ENCODE peak calls at places on chromosomes 11 and 22, in four cellular contexts. One of them, this sample, is unnamed.

GRCh38 chr11:46944356-46944755 is 7.8 kb downstream of the CSTPP1 start:
- DNase-seq in IMR-90: no peak
- DNase-seq in CD4-positive, alpha-beta memory T cell: no peak
- DNase-seq in mesendoderm: peak
- DNase-seq in this sample: no peak

GRCh38 chr11:110991621-110992355 is 253.7 kb upstream of the POU2AF2 start:
- DNase-seq in IMR-90: no peak
- DNase-seq in CD4-positive, alpha-beta memory T cell: no peak
- DNase-seq in mesendoderm: peak
- DNase-seq in this sample: no peak

GRCh38 chr11:12249590-12250260 is 127.6 kb upstream of the PARVA start:
- DNase-seq in IMR-90: no peak
- DNase-seq in CD4-positive, alpha-beta memory T cell: no peak
- DNase-seq in mesendoderm: no peak
- DNase-seq in this sample: no peak

GRCh38 chr11:131033151-131033651 is 116.9 kb upstream of the SNX19 start:
- DNase-seq in IMR-90: peak
- DNase-seq in CD4-positive, alpha-beta memory T cell: no peak
- DNase-seq in mesendoderm: peak
- DNase-seq in this sample: no peak

GRCh38 chr11:65113361-65113756 is 1.7 kb downstream of the TM7SF2 start:
- DNase-seq in IMR-90: no peak
- DNase-seq in CD4-positive, alpha-beta memory T cell: no peak
- DNase-seq in mesendoderm: no peak
- DNase-seq in this sample: no peak

GRCh38 chr11:78228467-78228866 is 39.7 kb downstream of the USP35 start:
- DNase-seq in IMR-90: peak
- DNase-seq in CD4-positive, alpha-beta memory T cell: peak
- DNase-seq in mesendoderm: peak
- DNase-seq in this sample: no peak

GRCh38 chr22:25536578-25536977 is 27.9 kb upstream of the GRK3 start:
- DNase-seq in IMR-90: no peak
- DNase-seq in CD4-positive, alpha-beta memory T cell: no peak
- DNase-seq in mesendoderm: no peak
- DNase-seq in this sample: no peak

GRCh38 chr22:40325315-40325714 is 21.0 kb upstream of the ADSL start:
- DNase-seq in IMR-90: no peak
- DNase-seq in CD4-positive, alpha-beta memory T cell: peak
- DNase-seq in mesendoderm: no peak
- DNase-seq in this sample: no peak

GRCh38 chr22:21445437-21446127 is 21.6 kb upstream of the TMEM191C start:
- DNase-seq in IMR-90: no peak
- DNase-seq in CD4-positive, alpha-beta memory T cell: no peak
- DNase-seq in mesendoderm: no peak
- DNase-seq in this sample: no peak

GRCh38 chr11:87391501-87391900 is 353.8 kb downstream of the TMEM135 start:
- DNase-seq in IMR-90: no peak
- DNase-seq in CD4-positive, alpha-beta memory T cell: no peak
- DNase-seq in mesendoderm: no peak
- DNase-seq in this sample: no peak

GRCh38 chr22:19477321-19478085 is 1.5 kb downstream of the UFD1 start:
- DNase-seq in IMR-90: peak
- DNase-seq in CD4-positive, alpha-beta memory T cell: peak
- DNase-seq in mesendoderm: peak
- DNase-seq in this sample: no peak

GRCh38 chr11:19868281-19868821 is 155.7 kb downstream of the NAV2 start:
- DNase-seq in IMR-90: peak
- DNase-seq in CD4-positive, alpha-beta memory T cell: no peak
- DNase-seq in mesendoderm: peak
- DNase-seq in this sample: peak

GRCh38 chr22:24147666-24148065 is 33.6 kb upstream of the SUSD2 start:
- DNase-seq in IMR-90: no peak
- DNase-seq in CD4-positive, alpha-beta memory T cell: no peak
- DNase-seq in mesendoderm: no peak
- DNase-seq in this sample: no peak

GRCh38 chr11:34650528-34650927 is 29.6 kb downstream of the EHF start:
- DNase-seq in IMR-90: peak
- DNase-seq in CD4-positive, alpha-beta memory T cell: peak
- DNase-seq in mesendoderm: no peak
- DNase-seq in this sample: no peak

GRCh38 chr22:35477911-35478582 is 62.6 kb upstream of the RASD2 start:
- DNase-seq in IMR-90: peak
- DNase-seq in CD4-positive, alpha-beta memory T cell: no peak
- DNase-seq in mesendoderm: no peak
- DNase-seq in this sample: no peak

GRCh38 chr11:121250843-121251242 is 41.7 kb upstream of the SC5D start:
- DNase-seq in IMR-90: no peak
- DNase-seq in CD4-positive, alpha-beta memory T cell: no peak
- DNase-seq in mesendoderm: no peak
- DNase-seq in this sample: no peak

GRCh38 chr11:108672113-108672512 is 7.2 kb downstream of the DDX10 start:
- DNase-seq in IMR-90: peak
- DNase-seq in CD4-positive, alpha-beta memory T cell: no peak
- DNase-seq in mesendoderm: peak
- DNase-seq in this sample: no peak

GRCh38 chr11:76694664-76695063 is 24.1 kb upstream of the LRRC32 start:
- DNase-seq in IMR-90: peak
- DNase-seq in CD4-positive, alpha-beta memory T cell: no peak
- DNase-seq in mesendoderm: no peak
- DNase-seq in this sample: no peak

GRCh38 chr11:75523811-75524401 is 1.8 kb downstream of the GDPD5 start:
- DNase-seq in IMR-90: no peak
- DNase-seq in CD4-positive, alpha-beta memory T cell: peak
- DNase-seq in mesendoderm: no peak
- DNase-seq in this sample: no peak

GRCh38 chr11:58301576-58301975 is 33.5 kb upstream of the OR10W1 start:
- DNase-seq in IMR-90: peak
- DNase-seq in CD4-positive, alpha-beta memory T cell: no peak
- DNase-seq in mesendoderm: no peak
- DNase-seq in this sample: no peak

GRCh38 chr22:47299879-47300697 is 537.6 kb downstream of the TBC1D22A start:
- DNase-seq in IMR-90: no peak
- DNase-seq in CD4-positive, alpha-beta memory T cell: no peak
- DNase-seq in mesendoderm: no peak
- DNase-seq in this sample: no peak

GRCh38 chr11:119795231-119795630 is 66.2 kb upstream of the NECTIN1 start:
- DNase-seq in IMR-90: peak
- DNase-seq in CD4-positive, alpha-beta memory T cell: no peak
- DNase-seq in mesendoderm: peak
- DNase-seq in this sample: no peak

GRCh38 chr11:110894224-110894623 is 182.0 kb upstream of the ARHGAP20 start:
- DNase-seq in IMR-90: no peak
- DNase-seq in CD4-positive, alpha-beta memory T cell: no peak
- DNase-seq in mesendoderm: no peak
- DNase-seq in this sample: no peak

GRCh38 chr11:19290356-19290755 is 49.6 kb upstream of the E2F8 start:
- DNase-seq in IMR-90: no peak
- DNase-seq in CD4-positive, alpha-beta memory T cell: no peak
- DNase-seq in mesendoderm: no peak
- DNase-seq in this sample: no peak

GRCh38 chr11:20031155-20032001 is 128.9 kb downstream of the DBX1 start:
- DNase-seq in IMR-90: peak
- DNase-seq in CD4-positive, alpha-beta memory T cell: no peak
- DNase-seq in mesendoderm: peak
- DNase-seq in this sample: no peak

GRCh38 chr11:10866893-10867331 is 9.1 kb upstream of the ZBED5 start:
- DNase-seq in IMR-90: peak
- DNase-seq in CD4-positive, alpha-beta memory T cell: no peak
- DNase-seq in mesendoderm: no peak
- DNase-seq in this sample: no peak

GRCh38 chr22:48899523-48900326 is 927.9 kb downstream of the BRD1 start:
- DNase-seq in IMR-90: no peak
- DNase-seq in CD4-positive, alpha-beta memory T cell: no peak
- DNase-seq in mesendoderm: no peak
- DNase-seq in this sample: no peak

GRCh38 chr11:23772081-23772480 is 724.8 kb upstream of the LUZP2 start:
- DNase-seq in IMR-90: peak
- DNase-seq in CD4-positive, alpha-beta memory T cell: no peak
- DNase-seq in mesendoderm: no peak
- DNase-seq in this sample: no peak

GRCh38 chr11:61307354-61307753 is 12.2 kb upstream of the VWCE start:
- DNase-seq in IMR-90: no peak
- DNase-seq in CD4-positive, alpha-beta memory T cell: no peak
- DNase-seq in mesendoderm: peak
- DNase-seq in this sample: no peak

GRCh38 chr22:26127126-26127525 is 42.1 kb upstream of the SEZ6L start:
- DNase-seq in IMR-90: no peak
- DNase-seq in CD4-positive, alpha-beta memory T cell: no peak
- DNase-seq in mesendoderm: no peak
- DNase-seq in this sample: no peak

GRCh38 chr11:13850256-13851010 is 112.1 kb upstream of the SPON1 start:
- DNase-seq in IMR-90: no peak
- DNase-seq in CD4-positive, alpha-beta memory T cell: no peak
- DNase-seq in mesendoderm: no peak
- DNase-seq in this sample: no peak

GRCh38 chr11:10418259-10418949 is 36.7 kb upstream of the AMPD3 start:
- DNase-seq in IMR-90: peak
- DNase-seq in CD4-positive, alpha-beta memory T cell: no peak
- DNase-seq in mesendoderm: no peak
- DNase-seq in this sample: no peak

GRCh38 chr11:91435694-91436375 is 788.8 kb upstream of the FAT3 start:
- DNase-seq in IMR-90: no peak
- DNase-seq in CD4-positive, alpha-beta memory T cell: no peak
- DNase-seq in mesendoderm: peak
- DNase-seq in this sample: no peak

GRCh38 chr11:117519590-117519989 is 191.9 kb downstream of the CEP164 start:
- DNase-seq in IMR-90: no peak
- DNase-seq in CD4-positive, alpha-beta memory T cell: no peak
- DNase-seq in mesendoderm: no peak
- DNase-seq in this sample: no peak
- H3K27ac ChIP-seq in IMR-90: no peak
- H3K27ac ChIP-seq in CD4-positive, alpha-beta memory T cell: no peak
- H3K27ac ChIP-seq in mesendoderm: no peak
- H3K27ac ChIP-seq in this sample: no peak

DNA sequence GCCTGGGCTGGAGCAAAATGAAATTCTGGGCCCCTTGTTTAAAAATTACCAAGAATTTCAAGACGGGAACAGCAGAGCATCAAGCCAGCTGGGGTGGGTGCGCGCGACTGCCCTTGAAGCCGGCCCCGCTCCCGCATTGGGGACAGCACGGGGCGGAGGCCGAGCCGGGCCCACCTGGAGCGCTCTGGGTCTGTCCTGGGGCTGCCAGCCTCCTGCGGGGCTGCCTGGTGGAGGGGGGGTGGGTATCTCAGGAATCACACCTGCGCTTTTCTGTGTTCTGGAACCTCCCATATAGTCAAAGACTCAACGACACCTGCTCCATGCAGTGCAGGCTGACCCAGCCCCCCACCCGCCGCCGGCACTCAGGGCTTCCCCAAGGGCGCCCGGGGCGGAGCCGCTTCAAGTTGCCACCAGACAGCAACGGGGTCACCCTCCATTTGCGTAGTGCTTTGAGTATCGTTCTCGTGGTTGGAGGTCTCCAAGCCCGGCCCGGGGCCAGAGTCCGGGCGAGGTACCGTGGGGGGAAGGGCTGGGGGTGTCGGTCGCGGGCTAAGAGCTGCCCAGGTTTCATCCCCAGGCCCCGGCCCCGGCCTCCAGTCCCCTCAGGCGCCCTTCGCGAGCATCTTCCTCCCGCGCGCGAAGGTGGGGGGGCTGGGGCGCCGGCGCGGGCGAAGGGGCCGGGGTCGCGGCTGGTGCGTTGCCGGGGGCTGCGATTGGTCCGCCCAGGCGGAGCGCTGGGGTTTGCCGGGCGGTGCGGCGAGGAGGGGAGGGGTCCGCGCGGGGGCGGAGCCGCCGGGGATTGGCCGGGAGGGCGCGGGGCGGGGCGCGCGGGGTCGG is 6.6 kb downstream of the TSPAN4 start:
- DNase-seq in IMR-90: no peak
- DNase-seq in CD4-positive, alpha-beta memory T cell: no peak
- DNase-seq in mesendoderm: no peak
- DNase-seq in this sample: no peak
- H3K27ac ChIP-seq in IMR-90: no peak
- H3K27ac ChIP-seq in CD4-positive, alpha-beta memory T cell: no peak
- H3K27ac ChIP-seq in mesendoderm: no peak
- H3K27ac ChIP-seq in this sample: no peak

GRCh38 chr22:37850801-37851200 is 1.6 kb downstream of the EIF3L start:
- DNase-seq in IMR-90: no peak
- DNase-seq in CD4-positive, alpha-beta memory T cell: no peak
- DNase-seq in mesendoderm: no peak
- DNase-seq in this sample: no peak

GRCh38 chr22:37855462-37855861 is 6.2 kb downstream of the EIF3L start:
- DNase-seq in IMR-90: no peak
- DNase-seq in CD4-positive, alpha-beta memory T cell: no peak
- DNase-seq in mesendoderm: no peak
- DNase-seq in this sample: no peak

GRCh38 chr22:37852418-37852817 is 3.2 kb downstream of the EIF3L start:
- DNase-seq in IMR-90: no peak
- DNase-seq in CD4-positive, alpha-beta memory T cell: no peak
- DNase-seq in mesendoderm: no peak
- DNase-seq in this sample: no peak

GRCh38 chr22:37849089-37849751 is at the start of gene EIF3L:
- DNase-seq in IMR-90: peak
- DNase-seq in CD4-positive, alpha-beta memory T cell: peak
- DNase-seq in mesendoderm: peak
- DNase-seq in this sample: peak

DNA sequence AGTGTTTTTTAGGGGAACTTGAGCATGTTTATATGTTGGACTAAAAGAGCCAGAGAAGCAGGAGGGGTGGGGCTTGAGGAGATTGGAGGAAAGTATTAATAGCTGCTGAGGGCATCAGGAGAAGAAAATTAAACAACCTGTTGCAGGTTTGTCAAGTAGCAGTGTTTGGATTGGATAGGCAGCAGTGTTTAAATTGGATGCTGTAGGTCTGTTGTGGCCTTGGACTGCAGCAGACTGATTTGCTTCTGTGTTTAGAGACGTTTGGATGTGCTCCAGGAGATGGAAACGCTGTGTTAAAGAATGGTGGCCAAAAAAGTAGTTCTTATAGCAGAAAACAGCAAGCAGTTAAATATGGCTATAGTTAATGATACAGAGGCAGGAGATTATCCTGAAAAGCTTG is 5.7 kb downstream of the EIF3L start:
- DNase-seq in IMR-90: no peak
- DNase-seq in CD4-positive, alpha-beta memory T cell: no peak
- DNase-seq in mesendoderm: no peak
- DNase-seq in this sample: no peak
- H3K27ac ChIP-seq in IMR-90: no peak
- H3K27ac ChIP-seq in CD4-positive, alpha-beta memory T cell: no peak
- H3K27ac ChIP-seq in mesendoderm: no peak
- H3K27ac ChIP-seq in this sample: no peak

GRCh38 chr11:67301313-67301921 is 1.9 kb upstream of the SSH3 start:
- DNase-seq in IMR-90: no peak
- DNase-seq in CD4-positive, alpha-beta memory T cell: no peak
- DNase-seq in mesendoderm: no peak
- DNase-seq in this sample: no peak
- H3K27ac ChIP-seq in IMR-90: no peak
- H3K27ac ChIP-seq in CD4-positive, alpha-beta memory T cell: no peak
- H3K27ac ChIP-seq in mesendoderm: no peak
- H3K27ac ChIP-seq in this sample: peak

This sample was measured in substantia nigra.